ENCODE peak calls at places on chromosomes 1 and 21, in seven cellular contexts. R is omental fat pad, H is EH, G is left cardiac atrium, O is NCI-H82, L is GM23248, N is tibial artery. X is an unnamed sample.

GRCh38 chr1:116910379-116911165 is 856 bp downstream of the PTGFRN start:
- DNase-seq in H (peak; percentile 29), G (peak; percentile 57), L (peak; percentile 57), R (no peak), N (peak; percentile 38), O (peak; percentile 50), X (peak; percentile 77)

GRCh38 chr1:23930861-23931471 is 17.8 kb upstream of the CNR2 start:
- DNase-seq in N (no peak), G (no peak), R (no peak), L (peak; percentile 88), H (peak; percentile 75), O (no peak), X (peak; percentile 82)

GRCh38 chr1:34656706-34657105 is 98.1 kb upstream of the GJB5 start:
- DNase-seq in G (no peak), R (no peak), N (no peak), O (no peak), L (no peak), H (no peak), X (no peak)

GRCh38 chr1:90694846-90695245 is 22.3 kb downstream of the BARHL2 start:
- DNase-seq in H (no peak), N (no peak), L (no peak), G (no peak), O (no peak), R (no peak), X (no peak)

GRCh38 chr21:44880762-44881585 is 7.5 kb upstream of the PTTG1IP start:
- DNase-seq in H (peak; percentile 78), G (no peak), R (no peak), L (peak; percentile 77), N (no peak), O (no peak), X (peak; percentile 94)

GRCh38 chr1:30515746-30516504 is 207.5 kb downstream of the MATN1 start:
- DNase-seq in O (no peak), H (no peak), L (no peak), N (peak; percentile 3), R (no peak), G (no peak), X (no peak)

GRCh38 chr1:149978547-149979023 is 31.9 kb downstream of the OTUD7B start:
- DNase-seq in L (no peak), N (no peak), G (no peak), R (no peak), O (no peak), H (peak; percentile 30), X (no peak)

GRCh38 chr1:94617957-94618739 is 76.6 kb upstream of the F3 start:
- DNase-seq in G (no peak), R (no peak), L (no peak), O (no peak), H (no peak), N (no peak), X (no peak)

GRCh38 chr21:28776251-28776650 is 216.4 kb downstream of the LTN1 start:
- DNase-seq in O (no peak), R (no peak), N (no peak), G (no peak), L (peak; percentile 93), H (peak; percentile 79), X (peak; percentile 78)

GRCh38 chr1:243432136-243432535 is 176.3 kb downstream of the SDCCAG8 start:
- DNase-seq in O (peak; percentile 82), G (no peak), R (no peak), L (no peak), N (no peak), H (no peak), X (no peak)

GRCh38 chr1:155352600-155352999 is 31.9 kb downstream of the RUSC1 start:
- DNase-seq in O (no peak), N (no peak), H (no peak), R (no peak), L (no peak), G (no peak), X (no peak)

GRCh38 chr21:29501451-29501850 is 202.7 kb downstream of the BACH1 start:
- DNase-seq in H (peak; percentile 93), L (peak; percentile 48), R (no peak), N (no peak), O (no peak), G (no peak), X (no peak)

GRCh38 chr1:47436979-47437517 is 796 bp upstream of the FOXD2 start:
- DNase-seq in G (peak; percentile 43), L (peak; percentile 65), O (peak; percentile 55), H (peak; percentile 38), R (no peak), N (no peak), X (peak; percentile 91)

GRCh38 chr1:167663002-167663772 is 33.2 kb downstream of the RCSD1 start:
- DNase-seq in O (no peak), N (no peak), L (peak; percentile 83), R (no peak), H (peak; percentile 77), G (peak; percentile 53), X (peak; percentile 85)

GRCh38 chr1:206457408-206457807 is 12.9 kb upstream of the IKBKE start:
- DNase-seq in G (peak; percentile 43), H (peak; percentile 66), N (peak; percentile 36), L (peak; percentile 89), O (no peak), R (no peak), X (no peak)

GRCh38 chr21:25638634-25639166 is 358 bp upstream of the JAM2 start:
- DNase-seq in O (no peak), H (no peak), L (peak; percentile 43), R (no peak), N (no peak), G (no peak), X (no peak)

GRCh38 chr1:115507256-115507589 is 134.5 kb upstream of the VANGL1 start:
- DNase-seq in O (peak; percentile 54), N (no peak), H (peak; percentile 72), R (no peak), G (no peak), L (peak; percentile 76), X (peak; percentile 34)

GRCh38 chr1:121587777-121588176 is 403.0 kb downstream of the SRGAP2C start:
- DNase-seq in G (no peak), R (no peak), O (no peak), H (peak; percentile 3), N (no peak), L (peak; percentile 55), X (no peak)

GRCh38 chr1:20981903-20982695 is 194.6 kb downstream of the EIF4G3 start:
- DNase-seq in G (no peak), N (no peak), H (peak; percentile 70), L (peak; percentile 56), O (peak; percentile 26), R (no peak), X (no peak)

GRCh38 chr21:35563885-35564451 is 496.4 kb downstream of the SETD4 start:
- DNase-seq in L (peak; percentile 94), G (peak; percentile 75), O (no peak), R (no peak), N (peak; percentile 60), H (peak; percentile 100), X (peak; percentile 80)

GRCh38 chr1:179107706-179108629 is 26.1 kb downstream of the TOR3A start:
- DNase-seq in L (no peak), O (no peak), H (no peak), R (no peak), N (no peak), G (no peak), X (no peak)

GRCh38 chr1:52670599-52670998 is 27.5 kb downstream of the COA7 start:
- DNase-seq in H (no peak), R (no peak), O (no peak), L (no peak), G (no peak), N (no peak), X (no peak)

GRCh38 chr1:116415699-116416533 is 42.9 kb downstream of the ATP1A1 start:
- DNase-seq in N (no peak), O (peak; percentile 87), H (peak; percentile 12), G (peak; percentile 34), R (no peak), L (peak; percentile 12), X (peak; percentile 3)

GRCh38 chr1:41804176-41804575 is 114.5 kb downstream of the HIVEP3 start:
- DNase-seq in G (no peak), L (no peak), H (no peak), O (peak; percentile 32), R (no peak), N (no peak), X (no peak)

GRCh38 chr1:20511518-20512428 is 3.8 kb upstream of the MUL1 start:
- DNase-seq in N (no peak), G (no peak), R (no peak), O (no peak), L (peak; percentile 53), H (peak; percentile 27), X (peak; percentile 71)

GRCh38 chr1:31152181-31152768 is 86.8 kb upstream of the PUM1 start:
- DNase-seq in H (peak; percentile 91), N (no peak), G (no peak), L (peak; percentile 89), R (no peak), O (peak; percentile 41), X (peak; percentile 83)

GRCh38 chr1:45522324-45523104 is 830 bp upstream of the PRDX1 start:
- DNase-seq in G (no peak), L (peak; percentile 79), H (peak; percentile 70), N (no peak), R (no peak), O (no peak), X (no peak)

GRCh38 chr1:215290018-215290417 is 207.5 kb downstream of the KCNK2 start:
- DNase-seq in L (peak; percentile 67), R (no peak), N (no peak), G (no peak), O (no peak), H (peak; percentile 61), X (no peak)

GRCh38 chr1:147076442-147076841 is 95.8 kb downstream of the PRKAB2 start:
- DNase-seq in N (no peak), O (no peak), L (no peak), R (no peak), G (no peak), H (no peak), X (peak; percentile 60)

GRCh38 chr1:219692981-219693380 is 80.1 kb upstream of the ZC3H11B start:
- DNase-seq in H (no peak), O (no peak), R (no peak), L (no peak), G (no peak), N (no peak), X (no peak)

GRCh38 chr1:17359808-17360207 is 12.2 kb upstream of the PADI6 start:
- DNase-seq in N (no peak), R (no peak), L (no peak), G (no peak), O (no peak), H (no peak), X (no peak)

GRCh38 chr1:193589597-193590040 is 403.2 kb upstream of the B3GALT2 start:
- DNase-seq in L (peak; percentile 17), O (peak; percentile 64), H (peak; percentile 74), R (no peak), G (no peak), N (peak; percentile 19), X (no peak)

GRCh38 chr1:112894010-112894292 is 62.0 kb downstream of the SLC16A1 start:
- DNase-seq in N (no peak), L (no peak), R (no peak), O (no peak), H (no peak), G (no peak), X (no peak)

GRCh38 chr21:31658053-31658452 is 1.4 kb upstream of the SOD1 start:
- DNase-seq in O (no peak), H (no peak), R (no peak), N (no peak), G (no peak), L (no peak), X (no peak)